ENCODE peak calls at places on chromosome 7, in eight cellular contexts. B, J, E, Y, A, N, R and T are unnamed samples.
A peak's percentile ranks its signal among the peaks of the same experiment; 100 is the strongest.

GRCh38 chr7:54778696-54779285 is 19.8 kb upstream of the SEC61G start:
- DNase-seq in B (no peak), J (no peak), E (no peak), Y (peak; percentile 16), A (no peak), N (no peak), R (no peak), T (no peak)

GRCh38 chr7:45665172-45665571 is 91.0 kb downstream of the ADCY1 start:
- DNase-seq in B (no peak), J (no peak), E (no peak), Y (no peak), A (no peak), N (no peak), R (no peak), T (no peak)

GRCh38 chr7:130903358-130903974 is 169.5 kb upstream of the KLF14 start:
- DNase-seq in B (no peak), J (peak; percentile 75), E (no peak), Y (peak; percentile 96), A (no peak), N (peak; percentile 79), R (no peak), T (no peak)

GRCh38 chr7:103949374-103949773 is 40.1 kb downstream of the RELN start:
- DNase-seq in B (no peak), J (no peak), E (no peak), Y (no peak), A (no peak), N (no peak), R (no peak), T (no peak)

GRCh38 chr7:6026917-6027316 is 4.3 kb upstream of the ANKRD61 start:
- DNase-seq in B (no peak), J (no peak), E (no peak), Y (no peak), A (no peak), N (no peak), R (no peak), T (no peak)

GRCh38 chr7:141462958-141463357 is 88.3 kb upstream of the AGK start:
- DNase-seq in B (no peak), J (no peak), E (no peak), Y (no peak), A (no peak), N (no peak), R (no peak), T (no peak)

GRCh38 chr7:150849204-150849775 is 3.0 kb upstream of the AOC1 start:
- DNase-seq in B (no peak), J (no peak), E (no peak), Y (no peak), A (no peak), N (no peak), R (no peak), T (peak; percentile 6)

GRCh38 chr7:137539111-137539715 is 195.7 kb upstream of the PTN start:
- DNase-seq in B (no peak), J (no peak), E (no peak), Y (peak; percentile 91), A (no peak), N (no peak), R (no peak), T (no peak)

GRCh38 chr7:107854989-107855388 is 36.0 kb upstream of the DLD start:
- DNase-seq in B (no peak), J (no peak), E (no peak), Y (peak; percentile 42), A (no peak), N (no peak), R (no peak), T (no peak)

GRCh38 chr7:117728858-117729257 is 144.4 kb downstream of the CTTNBP2 start:
- DNase-seq in B (no peak), J (no peak), E (no peak), Y (no peak), A (no peak), N (no peak), R (no peak), T (no peak)

GRCh38 chr7:36549003-36549402 is 159.3 kb downstream of the ANLN start:
- DNase-seq in B (no peak), J (no peak), E (no peak), Y (no peak), A (no peak), N (no peak), R (no peak), T (no peak)

GRCh38 chr7:30114536-30115258 is 20.1 kb upstream of the MTURN start:
- DNase-seq in B (no peak), J (no peak), E (no peak), Y (no peak), A (no peak), N (no peak), R (no peak), T (no peak)

GRCh38 chr7:77696643-77697534 is 630 bp downstream of the RSBN1L start:
- DNase-seq in B (peak; percentile 5), J (peak; percentile 70), E (peak; percentile 51), Y (peak; percentile 37), A (peak; percentile 54), N (no peak), R (peak; percentile 36), T (peak; percentile 77)

GRCh38 chr7:47444376-47445098 is 137.4 kb downstream of the TNS3 start:
- DNase-seq in B (peak; percentile 40), J (peak; percentile 62), E (no peak), Y (peak; percentile 31), A (no peak), N (peak; percentile 10), R (no peak), T (no peak)

GRCh38 chr7:83677180-83677866 is 28.4 kb upstream of the SEMA3E start:
- DNase-seq in B (no peak), J (peak; percentile 71), E (no peak), Y (peak; percentile 65), A (peak; percentile 79), N (peak; percentile 96), R (no peak), T (peak; percentile 33)

GRCh38 chr7:86720306-86720705 is 76.6 kb downstream of the GRM3 start:
- DNase-seq in B (no peak), J (no peak), E (no peak), Y (no peak), A (no peak), N (no peak), R (no peak), T (no peak)

GRCh38 chr7:79512269-79512668 is 58.8 kb upstream of the MAGI2 start:
- DNase-seq in B (no peak), J (no peak), E (no peak), Y (peak; percentile 28), A (no peak), N (no peak), R (no peak), T (no peak)

GRCh38 chr7:27661776-27662489 is 750 bp downstream of the HIBADH start:
- DNase-seq in B (peak; percentile 26), J (peak; percentile 55), E (peak; percentile 12), Y (peak; percentile 24), A (no peak), N (no peak), R (peak; percentile 2), T (no peak)

GRCh38 chr7:142626420-142627035 is 122.7 kb upstream of the PRSS1 start:
- DNase-seq in B (peak; percentile 39), J (peak; percentile 80), E (peak; percentile 57), Y (peak; percentile 29), A (no peak), N (no peak), R (peak; percentile 64), T (peak; percentile 62)

GRCh38 chr7:132145466-132145865 is 430.8 kb downstream of the PLXNA4 start:
- DNase-seq in B (no peak), J (no peak), E (no peak), Y (peak; percentile 9), A (peak; percentile 87), N (peak; percentile 27), R (no peak), T (no peak)

GRCh38 chr7:157497744-157498541 is 161.1 kb downstream of the DNAJB6 start:
- DNase-seq in B (no peak), J (no peak), E (no peak), Y (no peak), A (no peak), N (no peak), R (no peak), T (no peak)

GRCh38 chr7:128906001-128906765 is 4.3 kb downstream of the KCP start:
- DNase-seq in B (peak; percentile 4), J (no peak), E (no peak), Y (no peak), A (no peak), N (no peak), R (no peak), T (no peak)

GRCh38 chr7:13628231-13629001 is 361.1 kb downstream of the ETV1 start:
- DNase-seq in B (no peak), J (no peak), E (no peak), Y (peak; percentile 63), A (no peak), N (no peak), R (no peak), T (no peak)

GRCh38 chr7:1843271-1843861 is 173.3 kb downstream of the ELFN1 start:
- DNase-seq in B (no peak), J (no peak), E (no peak), Y (no peak), A (no peak), N (no peak), R (no peak), T (no peak)

GRCh38 chr7:101598422-101598957 is 30.6 kb downstream of the MYL10 start:
- DNase-seq in B (no peak), J (peak; percentile 26), E (no peak), Y (no peak), A (no peak), N (no peak), R (no peak), T (peak; percentile 16)

GRCh38 chr7:119177863-119178262 is 953.4 kb downstream of the ANKRD7 start:
- DNase-seq in B (no peak), J (no peak), E (no peak), Y (no peak), A (no peak), N (no peak), R (no peak), T (no peak)

GRCh38 chr7:142463401-142463850 is 205.6 kb upstream of the PRSS58 start:
- DNase-seq in B (no peak), J (no peak), E (no peak), Y (no peak), A (no peak), N (no peak), R (no peak), T (no peak)

GRCh38 chr7:45404622-45405021 is 169.5 kb upstream of the ADCY1 start:
- DNase-seq in B (no peak), J (no peak), E (no peak), Y (no peak), A (no peak), N (no peak), R (no peak), T (no peak)